ENCODE peak calls at places on chromosome 5, in nine cellular contexts. H is stomach, I is heart right ventricle, Q is spleen, Z is prostate gland, Y is GM23248, R is IMR-90, T is hepatocyte, X is kidney. W is an unnamed sample. For H3K9me3, the result is how much of the 10 kb centered on the place peaks cover.

GRCh38 chr5:1468629-1469527 is 23.6 kb upstream of the SLC6A3 start:
- DNase-seq in H (no peak), I (no peak), Q (peak), Z (no peak), Y (no peak), R (no peak), T (no peak), X (peak), W (peak)

GRCh38 chr5:81232449-81233079 is 558 bp upstream of the CKMT2 start:
- DNase-seq in H (no peak), I (peak), Q (no peak), Z (no peak), Y (peak), R (no peak), T (no peak), X (peak), W (no peak)

GRCh38 chr5:88474574-88474973 is 205.9 kb upstream of the TMEM161B start:
- DNase-seq in H (no peak), I (no peak), Q (no peak), Z (no peak), Y (no peak), R (no peak), T (peak), X (no peak), W (no peak)

GRCh38 chr5:65066385-65066784 is 297.7 kb downstream of the CWC27 start:
- DNase-seq in H (no peak), I (no peak), Q (no peak), Z (peak), Y (peak), R (no peak), T (no peak), X (no peak), W (peak)

GRCh38 chr5:16507716-16508115 is 42.1 kb upstream of the ZNF622 start:
- DNase-seq in H (no peak), I (no peak), Q (no peak), Z (no peak), Y (peak), R (no peak), T (no peak), X (no peak), W (no peak)

GRCh38 chr5:149475777-149476176 is 75.5 kb downstream of the CSNK1A1 start:
- DNase-seq in H (no peak), I (no peak), Q (no peak), Z (no peak), Y (no peak), R (no peak), T (no peak), X (no peak), W (no peak)

GRCh38 chr5:73266925-73267775 is 94.2 kb downstream of the TMEM174 start:
- DNase-seq in H (no peak), I (no peak), Q (no peak), Z (no peak), Y (peak), R (peak), T (no peak), X (no peak), W (no peak)

GRCh38 chr5:14871084-14871572 is 450 bp downstream of the ANKH start:
- DNase-seq in H (no peak), I (peak), Q (peak), Z (peak), Y (peak), R (no peak), T (peak), X (peak), W (peak)

GRCh38 chr5:132947661-132948060 is 15.8 kb downstream of the AFF4 start:
- DNase-seq in H (no peak), I (no peak), Q (no peak), Z (no peak), Y (peak), R (peak), T (no peak), X (no peak), W (no peak)

GRCh38 chr5:84758008-84758407 is 373.3 kb upstream of the EDIL3 start:
- DNase-seq in H (no peak), I (no peak), Q (no peak), Z (no peak), Y (no peak), R (no peak), T (no peak), X (no peak), W (no peak)

DNA sequence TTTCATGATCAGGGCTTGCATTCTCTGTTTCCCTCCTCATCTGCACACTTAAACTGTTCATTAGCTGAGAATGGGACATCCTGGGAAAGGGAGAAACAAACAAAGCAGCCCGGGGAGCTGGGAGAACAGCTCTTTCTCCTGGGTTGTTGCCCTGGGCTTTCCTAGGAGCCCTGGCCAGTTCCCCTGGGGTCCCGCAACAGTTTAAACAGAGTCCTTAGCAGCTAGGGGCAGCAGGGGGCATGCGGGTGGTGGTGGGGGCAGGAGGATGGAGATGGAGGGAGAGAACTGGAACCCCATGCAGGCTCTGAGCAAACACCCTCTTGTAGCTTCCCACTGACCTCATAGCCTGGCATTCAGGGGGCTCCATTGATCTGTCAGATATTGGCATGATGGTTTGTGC is 209.1 kb upstream of the TBCA start:
- DNase-seq in H (no peak), I (no peak), Q (no peak), Z (no peak), Y (no peak), R (no peak), T (no peak), X (no peak), W (no peak)
- H3K27ac ChIP-seq in H (no peak), I (no peak), Q (no peak), Z (no peak), Y (no peak), R (no peak), T (no peak), X (no peak), W (no peak)

DNA sequence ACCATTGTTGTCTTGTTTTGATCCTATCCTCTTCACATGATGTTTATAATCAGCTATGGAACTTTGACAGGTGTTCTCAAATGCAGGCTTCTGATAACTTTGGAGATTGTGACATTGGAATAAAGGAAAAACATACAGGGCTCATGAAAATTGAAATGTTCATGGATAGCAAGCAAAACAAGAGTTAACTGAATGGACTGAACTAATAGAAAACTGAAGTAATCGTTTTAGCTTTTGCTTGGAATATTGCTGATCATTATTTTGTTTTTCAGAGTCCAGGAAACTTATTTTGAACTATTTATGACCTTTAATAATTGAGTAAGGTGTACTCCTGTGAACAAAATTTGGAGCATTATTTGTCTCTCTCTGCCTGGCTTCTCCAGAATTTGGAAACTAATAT is 436.7 kb upstream of the CDH9 start:
- DNase-seq in H (no peak), I (no peak), Q (no peak), Z (no peak), Y (no peak), R (no peak), T (no peak), X (no peak), W (no peak)
- H3K9me3 ChIP-seq in H (under half), I (under half), Q (half or more), Z (under half), Y (under half), R (under half), T (under half), X (under half), W (under half)

GRCh38 chr5:116520706-116521105 is 53.9 kb downstream of the SEMA6A start:
- DNase-seq in H (no peak), I (no peak), Q (no peak), Z (no peak), Y (no peak), R (no peak), T (no peak), X (no peak), W (no peak)
- H3K27ac ChIP-seq in H (no peak), I (peak), Q (no peak), Z (no peak), Y (no peak), R (no peak), T (no peak), X (no peak), W (no peak)

GRCh38 chr5:138352722-138353549 is 451 bp downstream of the KDM3B start:
- DNase-seq in H (peak), I (peak), Q (peak), Z (peak), Y (peak), R (peak), T (peak), X (peak), W (peak)
- H3K9me3 ChIP-seq in H (under half), I (under half), Q (under half), Z (under half), Y (under half), R (under half), T (under half), X (under half), W (under half)

GRCh38 chr5:37871023-37871815 is 31.4 kb upstream of the GDNF start:
- DNase-seq in H (no peak), I (no peak), Q (no peak), Z (no peak), Y (peak), R (peak), T (no peak), X (no peak), W (no peak)

GRCh38 chr5:37869221-37869620 is 29.4 kb upstream of the GDNF start:
- DNase-seq in H (no peak), I (no peak), Q (no peak), Z (no peak), Y (peak), R (peak), T (no peak), X (no peak), W (no peak)

GRCh38 chr5:37867634-37868033 is 27.8 kb upstream of the GDNF start:
- DNase-seq in H (no peak), I (no peak), Q (no peak), Z (no peak), Y (peak), R (peak), T (no peak), X (no peak), W (no peak)
- H3K27ac ChIP-seq in H (no peak), I (no peak), Q (no peak), Z (no peak), Y (no peak), R (no peak), T (no peak), X (no peak), W (no peak)

DNA sequence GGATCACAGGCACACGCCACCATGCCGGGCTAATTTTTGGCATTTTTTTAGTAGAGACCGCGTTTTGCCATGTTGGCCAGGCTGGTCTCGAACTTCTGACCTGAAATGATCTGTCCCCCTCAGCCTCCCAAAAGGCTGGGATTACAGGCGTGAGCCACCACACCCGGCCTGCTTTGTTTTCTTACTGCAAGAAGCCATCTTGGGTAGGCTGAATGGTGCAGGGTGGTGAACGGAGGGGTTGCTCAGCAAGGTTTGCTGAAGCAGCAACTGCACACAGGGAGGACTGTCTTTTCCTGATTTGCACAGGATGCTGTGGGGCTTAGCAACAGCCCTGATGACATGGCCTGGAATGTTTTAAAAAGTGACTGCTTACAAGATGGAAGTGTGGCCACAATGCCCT is 10.7 kb downstream of the ZNF354B start:
- DNase-seq in H (no peak), I (no peak), Q (no peak), Z (no peak), Y (no peak), R (no peak), T (no peak), X (no peak), W (no peak)
- H3K9me3 ChIP-seq in H (half or more), I (under half), Q (half or more), Z (under half), Y (under half), R (under half), T (under half), X (under half), W (under half)

GRCh38 chr5:31755299-31756053 is 116.5 kb downstream of the PDZD2 start:
- DNase-seq in H (no peak), I (no peak), Q (no peak), Z (no peak), Y (no peak), R (no peak), T (no peak), X (no peak), W (no peak)
- H3K27ac ChIP-seq in H (no peak), I (no peak), Q (no peak), Z (no peak), Y (no peak), R (no peak), T (no peak), X (peak), W (no peak)

GRCh38 chr5:54289769-54290168 is 20.6 kb downstream of the ARL15 start:
- DNase-seq in H (no peak), I (no peak), Q (no peak), Z (no peak), Y (no peak), R (no peak), T (no peak), X (no peak), W (no peak)

GRCh38 chr5:54291498-54291897 is 18.9 kb downstream of the ARL15 start:
- DNase-seq in H (no peak), I (no peak), Q (no peak), Z (no peak), Y (no peak), R (no peak), T (no peak), X (no peak), W (no peak)

GRCh38 chr5:54285573-54286124 is 24.7 kb downstream of the ARL15 start:
- DNase-seq in H (no peak), I (no peak), Q (no peak), Z (no peak), Y (peak), R (no peak), T (peak), X (no peak), W (no peak)

GRCh38 chr5:54292866-54293265 is 17.5 kb downstream of the ARL15 start:
- DNase-seq in H (no peak), I (no peak), Q (no peak), Z (no peak), Y (no peak), R (no peak), T (no peak), X (no peak), W (no peak)

DNA sequence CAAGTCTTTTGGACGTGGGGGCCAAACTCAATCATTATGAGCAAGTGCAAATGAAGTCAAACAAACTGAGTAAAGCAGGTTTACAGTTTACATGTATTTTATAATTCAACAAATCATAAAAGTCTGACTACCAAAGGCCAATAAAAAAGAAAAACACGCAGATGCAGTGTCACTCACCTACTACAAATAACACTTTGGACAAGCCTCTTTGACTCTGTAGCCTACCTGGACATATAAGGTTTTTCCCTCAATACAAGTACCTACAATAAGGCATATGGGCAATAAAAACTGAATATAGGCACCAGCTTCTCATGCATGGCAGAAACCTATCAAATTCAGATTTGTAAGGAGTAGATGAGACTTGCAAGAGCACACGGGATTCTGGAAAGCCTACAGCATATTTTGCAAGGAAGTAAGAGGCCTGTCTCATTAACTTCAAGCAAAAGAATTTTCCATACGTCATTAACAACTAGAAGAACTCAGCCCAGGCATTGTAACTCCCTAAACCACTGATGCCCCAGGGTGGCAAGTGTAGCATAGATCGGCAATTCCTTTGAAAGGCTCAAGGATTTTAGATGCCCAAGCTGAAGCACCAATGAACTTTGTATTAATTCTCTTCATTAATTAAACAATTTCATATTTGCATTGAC is 21.7 kb downstream of the ARL15 start:
- DNase-seq in H (no peak), I (no peak), Q (no peak), Z (no peak), Y (no peak), R (no peak), T (no peak), X (no peak), W (no peak)
- H3K9me3 ChIP-seq in H (under half), I (under half), Q (under half), Z (under half), Y (under half), R (under half), T (under half), X (under half), W (under half)

GRCh38 chr5:139787257-139787567 is 8.4 kb upstream of the PSD2 start:
- DNase-seq in H (no peak), I (no peak), Q (no peak), Z (no peak), Y (no peak), R (no peak), T (no peak), X (no peak), W (no peak)

GRCh38 chr5:139789845-139790189 is 5.8 kb upstream of the PSD2 start:
- DNase-seq in H (no peak), I (no peak), Q (no peak), Z (no peak), Y (no peak), R (no peak), T (no peak), X (no peak), W (no peak)

GRCh38 chr5:139788294-139788875 is 7.2 kb upstream of the PSD2 start:
- DNase-seq in H (no peak), I (peak), Q (no peak), Z (peak), Y (peak), R (no peak), T (no peak), X (no peak), W (no peak)

GRCh38 chr5:139787568-139788293 is 7.9 kb upstream of the PSD2 start:
- DNase-seq in H (peak), I (peak), Q (peak), Z (peak), Y (peak), R (peak), T (peak), X (peak), W (peak)

DNA sequence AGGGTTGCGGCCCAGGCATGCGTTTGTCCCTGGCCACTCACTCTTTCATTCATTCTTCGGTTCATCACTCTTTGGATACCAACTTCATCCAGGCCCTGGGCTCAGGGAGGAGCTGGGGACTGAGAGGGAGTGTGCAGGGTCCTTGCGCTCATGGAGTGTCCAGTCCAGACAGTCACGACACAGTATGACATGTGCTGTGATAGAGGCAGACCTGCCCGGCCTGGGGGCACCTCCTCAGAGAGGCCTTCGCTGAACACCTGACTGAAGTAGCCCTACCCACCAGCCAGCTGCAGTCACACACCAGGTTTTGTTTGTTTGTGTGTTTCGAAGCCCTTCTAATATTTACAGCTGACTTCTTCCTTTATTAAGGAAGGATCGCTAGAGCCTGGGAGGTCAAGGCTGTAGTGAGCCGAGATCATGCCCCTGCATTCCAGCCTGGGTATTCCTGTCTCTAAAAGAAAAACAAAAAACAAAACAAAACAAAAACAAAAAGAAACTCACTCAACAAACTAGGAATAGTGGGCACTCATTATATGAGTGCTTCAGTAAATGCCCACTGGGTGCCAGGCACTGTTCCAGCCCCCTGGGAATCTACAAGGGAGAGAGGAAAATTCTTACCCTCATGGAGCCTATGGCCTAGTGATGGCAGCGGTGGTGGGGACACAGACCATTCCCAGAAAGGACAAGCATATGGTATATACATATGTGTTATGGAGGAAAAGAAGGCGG is 6.3 kb upstream of the PSD2 start:
- DNase-seq in H (no peak), I (no peak), Q (no peak), Z (no peak), Y (no peak), R (no peak), T (no peak), X (no peak), W (no peak)
- H3K27ac ChIP-seq in H (no peak), I (peak), Q (no peak), Z (no peak), Y (no peak), R (no peak), T (no peak), X (no peak), W (no peak)